ENCODE peak calls at places on chromosomes 16 and 17, in four cellular contexts. M is neural progenitor cell, V is body of pancreas, Y is upper lobe of right lung. K is an unnamed sample.

GRCh38 chr17:63498621-63499195 is 21.8 kb downstream of the ACE start:
- DNase-seq in M (no peak), V (no peak), Y (no peak), K (no peak)

GRCh38 chr16:27486344-27486743 is 63.4 kb downstream of the GTF3C1 start:
- DNase-seq in M (no peak), V (no peak), Y (no peak), K (no peak)

GRCh38 chr16:27378871-27379580 is 22.9 kb upstream of the IL21R start:
- DNase-seq in M (no peak), V (no peak), Y (no peak), K (no peak)

GRCh38 chr17:17921192-17922082 is 50.8 kb downstream of the TOM1L2 start:
- DNase-seq in M (peak; percentile 77), V (peak; percentile 31), Y (no peak), K (peak; percentile 90)

GRCh38 chr17:81682565-81683207 is 911 bp downstream of the ARL16 start:
- DNase-seq in M (peak; percentile 44), V (no peak), Y (no peak), K (no peak)

GRCh38 chr17:37100231-37100630 is 151.5 kb downstream of the AATF start:
- DNase-seq in M (no peak), V (no peak), Y (no peak), K (no peak)

GRCh38 chr16:76265434-76266045 is 11.7 kb upstream of the CNTNAP4 start:
- DNase-seq in M (peak; percentile 67), V (peak; percentile 35), Y (no peak), K (peak; percentile 8)

GRCh38 chr17:14202388-14203166 is 34.1 kb downstream of the CDRT15 start:
- DNase-seq in M (no peak), V (no peak), Y (no peak), K (no peak)

GRCh38 chr17:28937044-28937729 is 14.1 kb downstream of the PHF12 start:
- DNase-seq in M (no peak), V (peak; percentile 70), Y (no peak), K (no peak)

GRCh38 chr17:59863607-59864006 is 29.1 kb downstream of the TUBD1 start:
- DNase-seq in M (no peak), V (no peak), Y (no peak), K (no peak)

GRCh38 chr17:63718981-63719380 is 19.1 kb upstream of the LIMD2 start:
- DNase-seq in M (no peak), V (no peak), Y (no peak), K (no peak)

GRCh38 chr17:81339180-81339501 is 44.0 kb upstream of the SLC38A10 start:
- DNase-seq in M (peak; percentile 38), V (no peak), Y (no peak), K (no peak)

GRCh38 chr17:61593404-61593803 is 2.4 kb upstream of the NACA2 start:
- DNase-seq in M (no peak), V (no peak), Y (no peak), K (no peak)

GRCh38 chr16:1913327-1914083 is 4.7 kb downstream of the HS3ST6 start:
- DNase-seq in M (peak; percentile 1), V (peak; percentile 80), Y (peak; percentile 75), K (peak; percentile 62)

GRCh38 chr16:77943770-77944169 is 78.6 kb upstream of the CLEC3A start:
- DNase-seq in M (no peak), V (peak; percentile 29), Y (no peak), K (no peak)

GRCh38 chr16:23847938-23848337 is 12.2 kb downstream of the PRKCB start:
- DNase-seq in M (no peak), V (no peak), Y (no peak), K (no peak)

GRCh38 chr17:55294042-55294751 is 29.4 kb downstream of the HLF start:
- DNase-seq in M (no peak), V (no peak), Y (no peak), K (no peak)

GRCh38 chr16:77897038-77897437 is 108.7 kb downstream of the VAT1L start:
- DNase-seq in M (no peak), V (no peak), Y (no peak), K (no peak)

GRCh38 chr17:60656499-60656898 is 21.2 kb upstream of the BCAS3 start:
- DNase-seq in M (no peak), V (no peak), Y (no peak), K (no peak)

GRCh38 chr16:2950400-2950724 is 13.7 kb upstream of the KREMEN2 start:
- DNase-seq in M (no peak), V (no peak), Y (no peak), K (no peak)

GRCh38 chr17:65495255-65496060 is 66.0 kb downstream of the AXIN2 start:
- DNase-seq in M (peak; percentile 88), V (no peak), Y (peak; percentile 77), K (no peak)

GRCh38 chr16:9943121-9943520 is 239.1 kb downstream of the GRIN2A start:
- DNase-seq in M (no peak), V (no peak), Y (no peak), K (no peak)

GRCh38 chr16:25026621-25027020 is 11.5 kb upstream of the ARHGAP17 start:
- DNase-seq in M (no peak), V (no peak), Y (no peak), K (no peak)

GRCh38 chr17:72287586-72287985 is 166.8 kb downstream of the SOX9 start:
- DNase-seq in M (no peak), V (peak; percentile 27), Y (no peak), K (no peak)

GRCh38 chr17:62093188-62094155 is 28.4 kb upstream of the MED13 start:
- DNase-seq in M (no peak), V (no peak), Y (no peak), K (peak; percentile 87)

GRCh38 chr17:36611345-36612072 is 10.1 kb downstream of the MRM1 start:
- DNase-seq in M (no peak), V (no peak), Y (no peak), K (peak; percentile 70)

GRCh38 chr17:61584266-61584665 is 6.8 kb downstream of the NACA2 start:
- DNase-seq in M (no peak), V (no peak), Y (no peak), K (no peak)

GRCh38 chr17:34302626-34303025 is 16.6 kb upstream of the CCL8 start:
- DNase-seq in M (no peak), V (no peak), Y (no peak), K (no peak)

GRCh38 chr17:71878998-71879397 is 241.8 kb upstream of the SOX9 start:
- DNase-seq in M (no peak), V (no peak), Y (no peak), K (no peak)

GRCh38 chr16:78816499-78817441 is 717.3 kb downstream of the WWOX start:
- DNase-seq in M (no peak), V (peak; percentile 74), Y (no peak), K (no peak)

GRCh38 chr17:63171428-63172205 is 205.6 kb downstream of the TANC2 start:
- DNase-seq in M (no peak), V (no peak), Y (no peak), K (no peak)

GRCh38 chr17:38911081-38911730 is 14.2 kb upstream of the LASP1NB start:
- DNase-seq in M (no peak), V (no peak), Y (peak; percentile 51), K (no peak)

GRCh38 chr16:48608871-48609452 is 1.0 kb downstream of the N4BP1 start:
- DNase-seq in M (no peak), V (no peak), Y (no peak), K (no peak)

GRCh38 chr16:14286381-14287230 is 215.5 kb downstream of the MRTFB start:
- DNase-seq in M (peak; percentile 63), V (no peak), Y (peak; percentile 57), K (peak; percentile 19)

DNA sequence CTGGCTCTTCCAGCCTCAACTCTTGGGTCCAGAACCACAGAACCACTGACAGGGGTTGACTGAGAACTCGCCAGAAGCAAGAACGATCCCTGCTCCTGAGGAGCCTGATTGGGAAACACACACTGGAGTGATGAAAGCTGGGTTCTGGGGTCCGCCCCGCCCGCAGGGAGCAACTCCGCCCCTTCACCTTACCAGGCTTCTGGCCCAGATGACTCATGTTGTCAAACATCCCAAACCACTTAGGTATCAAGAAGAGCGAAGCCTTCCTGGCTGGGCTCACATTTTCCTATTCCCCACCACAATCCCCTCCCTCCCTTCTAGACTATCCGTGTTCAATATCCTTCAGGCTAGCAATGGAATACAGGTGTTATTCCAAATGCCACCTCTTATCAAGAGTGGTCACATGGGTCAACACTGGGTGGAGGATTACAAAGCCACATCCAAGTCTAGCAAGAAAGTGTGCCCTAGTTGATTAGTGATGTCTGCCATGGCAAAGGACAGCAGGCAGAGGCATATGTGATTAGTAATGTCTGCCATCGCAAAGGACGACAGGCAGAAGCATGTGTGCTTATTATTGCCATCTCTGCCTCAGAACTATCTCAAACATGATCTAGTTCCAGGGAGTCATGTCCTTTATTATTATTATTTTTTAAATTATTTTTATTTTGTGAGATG is 70.5 kb downstream of the TIMM22 start:
- DNase-seq in M (no peak), V (no peak), Y (peak; percentile 88), K (peak; percentile 97)
- H3K27ac ChIP-seq in M (no peak overlapping the region), V (no peak overlapping the region), Y (peak overlapping the region; percentile 30), K (peak overlapping the region; percentile 81)

GRCh38 chr17:47305302-47305923 is 18.3 kb upstream of the EFCAB13 start:
- DNase-seq in M (no peak), V (peak; percentile 16), Y (no peak), K (peak; percentile 80)
- TF ChIP-seq CTCF in M (no peak), V (no peak), Y (no peak), K (no peak)

GRCh38 chr17:12472613-12473173 is 193.0 kb upstream of the MYOCD start:
- DNase-seq in M (no peak), V (no peak), Y (no peak), K (no peak)
- H3K27ac ChIP-seq in M (no peak overlapping the region), V (no peak overlapping the region), Y (no peak overlapping the region), K (no peak overlapping the region)

DNA sequence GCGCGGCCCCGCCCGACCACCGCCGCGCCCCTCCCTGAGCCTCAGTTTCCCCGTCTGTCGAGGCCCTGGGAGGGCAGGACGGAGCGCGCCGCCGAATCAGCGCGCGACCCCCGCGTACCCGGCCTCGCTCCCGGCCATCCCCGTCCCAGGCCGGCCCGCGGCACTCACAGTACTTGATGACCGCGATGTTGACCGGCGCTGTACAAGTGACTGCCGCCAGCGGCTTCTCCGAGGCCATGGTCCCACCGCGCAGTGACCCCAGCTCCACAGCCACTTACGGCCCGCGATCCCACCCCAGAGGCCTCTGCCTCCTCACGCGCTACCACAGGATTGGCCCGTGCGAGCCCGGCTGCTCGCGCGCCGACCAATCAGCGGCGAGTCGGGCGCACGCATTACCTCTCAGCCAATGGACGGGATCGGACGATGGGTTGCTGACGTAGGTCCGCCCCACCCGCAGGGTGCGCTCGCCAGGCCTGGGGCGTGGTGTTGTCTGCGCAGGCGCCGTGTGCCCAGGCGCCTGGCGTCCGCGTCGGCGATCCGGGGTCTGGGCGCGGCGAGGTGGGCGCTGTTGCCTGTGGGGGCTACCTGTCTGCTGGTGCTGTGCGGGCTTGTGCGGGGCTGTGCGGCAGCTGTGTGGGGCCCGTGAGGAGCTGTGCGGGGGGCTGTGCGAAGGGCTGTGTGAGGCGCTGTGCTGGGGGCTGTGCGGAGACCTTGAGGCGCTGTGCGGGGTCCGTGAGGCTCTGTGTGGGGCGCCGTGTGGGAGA is at the start of gene MVD:
- DNase-seq in M (peak; percentile 99), V (peak; percentile 97), Y (peak; percentile 98), K (peak; percentile 99)
- TF ChIP-seq CTCF in M (peak; percentile 7), V (no peak), Y (no peak), K (no peak)

DNA sequence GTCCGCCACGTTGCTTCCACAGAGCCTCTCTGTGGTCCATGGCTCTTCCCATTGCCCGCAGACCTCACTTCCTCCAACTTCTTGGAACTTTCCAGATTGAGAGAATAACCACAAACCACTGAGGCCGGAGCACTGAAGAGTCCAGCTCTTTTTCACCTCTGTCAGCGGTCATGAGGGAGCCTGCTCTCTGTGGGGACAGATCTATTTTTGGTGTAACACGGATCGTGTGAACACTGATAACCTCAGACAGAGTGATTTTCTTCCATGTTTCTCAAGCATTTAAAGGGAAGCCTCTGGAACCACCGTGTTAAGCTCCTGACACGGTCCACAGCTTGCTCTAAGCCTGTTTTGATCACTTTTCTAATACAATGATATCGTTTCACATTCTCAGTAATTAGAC is 49.7 kb downstream of the NTN1 start:
- DNase-seq in M (no peak), V (no peak), Y (no peak), K (no peak)
- H3K27ac ChIP-seq in M (no peak overlapping the region), V (no peak overlapping the region), Y (no peak overlapping the region), K (no peak overlapping the region)